ENCODE peak calls at places on chromosomes 4 and X, in four cellular contexts. L is HepG2, R is K562, F is H1. T is an unnamed sample.

GRCh38 chr4:16226816-16227461 is 668 bp upstream of the TAPT1 start:
- DNase-seq in L (peak), R (peak), F (no peak), T (peak)

GRCh38 chr4:141180991-141181760 is 39.5 kb upstream of the ZNF330 start:
- DNase-seq in L (no peak), R (no peak), F (no peak), T (no peak)

GRCh38 chrX:38694394-38694793 is 106.9 kb upstream of the MID1IP1 start:
- DNase-seq in L (no peak), R (no peak), F (no peak), T (no peak)

GRCh38 chr4:55444822-55445221 is 49.1 kb downstream of the TMEM165 start:
- DNase-seq in L (peak), R (peak), F (no peak), T (no peak)

GRCh38 chrX:11319689-11320302 is 26.6 kb downstream of the AMELX start:
- DNase-seq in L (no peak), R (no peak), F (no peak), T (no peak)

GRCh38 chr4:90121961-90122748 is 5.0 kb upstream of the CCSER1 start:
- DNase-seq in L (no peak), R (no peak), F (no peak), T (no peak)

GRCh38 chr4:44447563-44448504 is 775 bp downstream of the KCTD8 start:
- DNase-seq in L (no peak), R (no peak), F (no peak), T (peak)

GRCh38 chr4:156238171-156238570 is 284.5 kb upstream of the CTSO start:
- DNase-seq in L (no peak), R (no peak), F (no peak), T (no peak)

GRCh38 chr4:110501826-110502225 is 25.9 kb downstream of the ENPEP start:
- DNase-seq in L (no peak), R (no peak), F (no peak), T (no peak)

GRCh38 chr4:147975325-147975724 is 243.4 kb downstream of the ARHGAP10 start:
- DNase-seq in L (no peak), R (no peak), F (no peak), T (no peak)

GRCh38 chr4:123643691-123644090 is 247.1 kb downstream of the SPRY1 start:
- DNase-seq in L (no peak), R (no peak), F (no peak), T (no peak)

GRCh38 chrX:106952988-106953387 is 32.8 kb downstream of the CLDN2 start:
- DNase-seq in L (no peak), R (no peak), F (no peak), T (no peak)

GRCh38 chr4:168614316-168615057 is 117.6 kb downstream of the PALLD start:
- DNase-seq in L (no peak), R (no peak), F (no peak), T (no peak)

GRCh38 chr4:123659759-123660158 is 263.2 kb downstream of the SPRY1 start:
- DNase-seq in L (peak), R (peak), F (no peak), T (no peak)

GRCh38 chr4:182738283-182739047 is 178.7 kb downstream of the DCTD start:
- DNase-seq in L (no peak), R (no peak), F (no peak), T (no peak)

DNA sequence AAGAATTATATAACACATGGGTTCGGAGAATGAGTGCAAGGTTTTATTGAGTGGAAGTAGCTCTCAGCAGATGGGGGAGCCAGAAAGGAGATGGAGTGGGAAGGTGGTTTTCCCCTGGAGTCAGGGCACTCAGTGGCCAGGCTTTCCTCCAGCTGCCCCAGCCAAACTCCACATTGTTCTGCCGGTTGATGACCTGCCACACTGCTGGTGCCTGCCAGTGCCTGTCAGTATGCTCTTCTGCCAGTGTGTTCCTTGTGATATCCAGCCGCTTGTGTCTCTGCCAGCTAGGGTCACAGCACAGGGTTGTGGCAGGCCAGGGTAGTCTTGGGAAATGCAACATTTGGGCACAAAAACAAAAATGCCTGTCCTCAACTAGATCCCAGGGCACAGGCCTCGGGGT is 604.8 kb upstream of the TECRL start:
- DNase-seq in L (no peak), R (no peak), F (no peak), T (no peak)
- TF ChIP-seq JUN in L (no peak), R (no peak), F (no peak), T (no peak)

DNA sequence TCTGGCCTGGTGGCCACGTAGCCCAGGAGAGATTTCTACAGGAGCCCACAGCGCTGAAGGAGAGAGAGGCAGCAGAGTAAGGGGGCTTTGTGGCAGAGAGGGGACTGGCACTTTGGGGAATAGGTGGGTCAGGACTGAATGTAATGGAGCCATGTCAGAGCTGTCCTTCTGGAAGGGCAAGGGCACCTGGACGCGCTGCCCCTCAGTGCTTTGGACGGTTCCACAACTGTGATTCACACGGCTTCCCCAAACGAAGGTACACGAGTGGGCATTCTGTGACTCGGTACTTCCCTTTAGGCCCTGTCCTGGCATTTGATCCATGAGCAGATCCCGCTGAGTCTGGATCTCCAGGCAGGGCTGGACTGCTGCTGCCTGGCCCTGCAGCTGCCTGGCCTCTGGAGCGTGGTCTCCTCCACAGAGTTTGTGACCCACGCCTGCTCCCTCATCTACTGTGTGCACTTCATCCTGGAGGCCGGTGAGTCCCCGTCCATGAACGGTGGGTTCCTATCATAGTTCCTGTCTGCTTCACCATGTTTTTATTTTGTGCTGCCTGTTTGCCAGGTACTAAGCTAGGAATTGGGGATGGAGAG is 35.2 kb upstream of the MSANTD1 start:
- DNase-seq in L (no peak), R (no peak), F (no peak), T (no peak)
- TF ChIP-seq CREB1 in L (no peak), R (no peak), F (no peak), T (no peak)

GRCh38 chr4:1031346-1031745 is 19.9 kb downstream of the FGFRL1 start:
- DNase-seq in L (no peak), R (no peak), F (no peak), T (no peak)

GRCh38 chr4:1033840-1034551 is 22.6 kb downstream of the FGFRL1 start:
- DNase-seq in L (no peak), R (no peak), F (no peak), T (no peak)

GRCh38 chr4:1030559-1030958 is 19.1 kb downstream of the FGFRL1 start:
- DNase-seq in L (no peak), R (peak), F (no peak), T (no peak)

GRCh38 chr4:1032861-1033260 is 21.4 kb downstream of the FGFRL1 start:
- DNase-seq in L (no peak), R (no peak), F (no peak), T (no peak)

GRCh38 chr4:1031956-1032795 is 20.8 kb downstream of the FGFRL1 start:
- DNase-seq in L (no peak), R (no peak), F (no peak), T (no peak)
- TF ChIP-seq JUN in L (no peak), R (no peak), F (no peak), T (no peak)

DNA sequence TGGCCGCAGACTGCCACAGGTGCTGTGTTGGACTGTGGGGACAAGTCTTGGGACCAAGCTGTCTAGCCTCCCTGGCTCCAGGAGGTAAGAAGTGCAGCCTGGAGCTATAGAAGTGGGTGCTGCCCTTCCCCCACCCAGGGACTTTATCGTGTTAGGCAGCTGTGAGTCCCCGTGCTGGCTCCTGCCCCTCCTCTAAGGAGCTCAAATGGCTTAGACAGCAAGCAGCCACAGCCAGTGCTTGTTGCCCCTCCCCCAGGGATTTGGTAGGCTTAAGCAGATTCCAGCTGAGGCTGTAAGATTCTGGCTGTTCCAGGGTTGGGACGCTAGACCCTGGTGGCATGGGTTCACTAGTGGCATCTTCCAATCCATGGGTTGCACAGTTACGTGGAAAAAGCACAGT is 979.4 kb upstream of the PCDH10 start:
- DNase-seq in L (no peak), R (peak), F (no peak), T (no peak)
- TF ChIP-seq CREB1 in L (no peak), R (no peak), F (no peak), T (no peak)

GRCh38 chr4:159428975-159429692 is 326.3 kb downstream of the RAPGEF2 start:
- DNase-seq in L (no peak), R (no peak), F (no peak), T (no peak)
- TF ChIP-seq JUN in L (no peak), R (no peak), F (no peak), T (no peak)

DNA sequence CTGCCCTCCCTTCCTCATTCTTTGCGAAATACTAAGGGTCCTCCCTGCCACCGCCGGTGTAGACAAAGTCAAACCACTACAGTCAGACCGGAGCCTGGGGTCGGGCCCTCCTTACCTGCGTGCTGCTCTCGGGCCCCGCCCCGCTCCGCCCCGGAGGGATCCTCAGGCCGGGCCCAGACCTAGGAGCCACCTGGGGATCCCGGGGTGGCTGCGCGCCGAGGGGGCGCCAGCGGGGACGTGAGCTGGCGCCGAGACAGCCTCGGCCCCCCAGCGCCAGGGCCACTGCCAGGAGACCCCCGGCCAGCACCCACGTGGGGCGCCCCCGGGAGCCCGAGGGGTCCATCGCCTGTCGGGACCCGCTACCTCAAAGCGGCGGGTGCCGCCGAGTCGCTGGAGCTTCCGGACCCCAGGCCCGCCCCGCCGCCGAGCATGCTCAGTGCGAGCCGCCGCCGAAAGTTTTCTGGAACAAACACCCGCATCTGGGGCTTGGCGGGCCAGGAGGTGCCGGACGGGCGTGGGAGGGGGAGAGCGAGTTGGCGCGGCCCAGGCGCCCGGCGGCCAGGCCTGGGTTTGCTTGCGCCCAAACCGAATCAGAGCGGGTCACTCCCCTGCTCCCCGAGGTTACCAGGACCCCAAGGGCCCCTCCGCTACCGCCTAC is at the start of gene EVC2:
- DNase-seq in L (no peak), R (no peak), F (no peak), T (peak)
- TF ChIP-seq CREB1 in L (no peak), R (no peak), F (no peak), T (no peak)

DNA sequence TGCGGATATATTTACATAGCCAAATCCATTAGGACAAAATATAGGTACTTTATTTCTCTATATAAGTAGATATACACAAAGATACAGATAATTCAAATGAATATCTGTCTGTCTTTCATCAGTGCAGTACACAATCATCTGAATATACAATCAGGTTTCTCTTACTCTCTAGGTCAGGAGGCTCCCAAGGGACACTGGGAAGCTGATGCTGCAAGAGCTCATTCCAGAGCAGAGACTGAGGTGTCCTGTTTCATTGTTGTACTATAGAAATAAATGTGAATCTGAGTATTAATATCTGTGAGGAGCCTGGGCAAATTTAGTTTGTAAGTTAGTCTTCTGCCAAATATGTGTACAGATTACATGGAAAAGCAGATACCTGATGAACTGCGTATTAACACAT is 4.3 kb downstream of the TLL1 start:
- DNase-seq in L (no peak), R (no peak), F (no peak), T (no peak)
- TF ChIP-seq JUN in L (no peak), R (no peak), F (no peak), T (no peak)

DNA sequence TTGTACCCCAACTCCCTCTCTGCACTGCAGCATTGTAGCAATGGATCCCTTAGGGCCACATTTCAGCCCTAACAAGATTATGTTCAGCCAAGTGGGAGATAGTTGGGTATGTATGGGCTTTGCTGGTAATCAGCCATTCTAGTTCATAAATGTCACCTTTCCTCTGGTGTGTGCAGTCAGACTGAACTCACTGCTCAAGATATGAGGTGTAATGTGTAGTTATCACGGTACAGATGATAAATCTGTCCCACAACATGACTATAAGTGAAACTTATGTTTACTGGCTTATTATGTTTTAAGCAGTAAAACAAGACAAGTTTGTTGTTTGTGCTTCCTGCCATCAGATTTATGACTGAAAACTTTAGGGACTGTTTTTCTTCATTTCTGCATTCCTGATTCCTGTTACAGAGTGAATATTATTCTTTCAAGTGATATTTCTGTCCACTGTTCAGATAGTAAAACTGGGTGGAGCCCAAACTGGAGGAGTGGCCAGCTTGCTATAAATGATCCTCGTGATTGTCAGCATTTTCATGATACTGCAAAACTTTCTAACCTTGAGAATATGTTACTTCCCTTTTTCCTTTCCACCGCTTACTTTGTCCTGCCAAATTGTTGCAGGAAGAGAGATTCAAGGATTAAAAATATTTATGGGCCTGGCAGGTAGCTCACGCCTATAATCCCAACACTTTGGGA is 44.9 kb downstream of the ANAPC4 start:
- DNase-seq in L (no peak), R (no peak), F (no peak), T (no peak)
- TF ChIP-seq CREB1 in L (no peak), R (no peak), F (no peak), T (no peak)

GRCh38 chr4:12712648-12713339 is 771.3 kb downstream of the RAB28 start:
- DNase-seq in L (no peak), R (no peak), F (no peak), T (no peak)
- TF ChIP-seq JUN in L (no peak), R (no peak), F (no peak), T (no peak)

DNA sequence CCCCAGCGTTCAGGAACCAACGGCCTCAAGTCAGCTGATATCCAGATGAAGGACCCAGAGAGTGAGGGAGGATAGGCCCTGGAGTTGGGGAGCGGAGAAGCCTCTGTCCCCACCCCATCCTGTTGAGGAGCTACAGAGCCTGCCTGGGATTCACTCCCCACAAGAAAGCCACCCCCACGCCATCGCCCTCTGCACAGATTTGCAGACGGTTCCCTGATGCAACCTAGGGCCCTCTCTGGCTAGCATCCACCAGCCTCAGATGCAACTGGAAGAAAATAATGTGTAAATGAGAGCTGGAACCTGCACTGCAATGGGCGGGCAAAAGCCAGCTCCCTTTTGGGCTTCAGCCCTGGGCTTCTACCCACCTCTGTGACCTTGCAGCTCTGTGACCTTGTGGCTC is 185.6 kb downstream of the BCOR start:
- DNase-seq in L (no peak), R (no peak), F (no peak), T (no peak)
- TF ChIP-seq CREB1 in L (no peak), R (no peak), F (no peak), T (no peak)